ENCODE peak calls at places on chromosomes 12 and 14, in six cellular contexts. Z is fibroblast of lung; R is RWPE1; A is Kasumi-1; D is activated CD8-positive, alpha-beta memory T cell treated with anti-CD3 and anti-CD28 coated beads for 4 hours; L is upper lobe of right lung. C is an unnamed sample.

GRCh38 chr14:70658899-70659298 is 17.2 kb downstream of the TTC9 start:
- DNase-seq in Z (no peak), R (no peak), A (peak; percentile 88), D (no peak), L (no peak), C (no peak)

GRCh38 chr12:131734336-131735152 is 23.7 kb downstream of the SFSWAP start:
- DNase-seq in Z (no peak), R (no peak), A (no peak), D (no peak), L (no peak), C (no peak)

GRCh38 chr12:39272934-39273770 is 169.8 kb downstream of the KIF21A start:
- DNase-seq in Z (peak; percentile 41), R (peak; percentile 18), A (peak; percentile 42), D (no peak), L (no peak), C (no peak)

GRCh38 chr12:24778486-24779304 is 170.2 kb downstream of the BCAT1 start:
- DNase-seq in Z (peak; percentile 80), R (peak; percentile 5), A (peak; percentile 57), D (no peak), L (no peak), C (no peak)

GRCh38 chr12:89756638-89757321 is 48.1 kb upstream of the ATP2B1 start:
- DNase-seq in Z (peak; percentile 100), R (peak; percentile 91), A (peak; percentile 99), D (no peak), L (no peak), C (no peak)

GRCh38 chr12:69949324-69949723 is 124.3 kb downstream of the MYRFL start:
- DNase-seq in Z (no peak), R (no peak), A (no peak), D (no peak), L (no peak), C (no peak)

GRCh38 chr12:53467880-53468279 is 16.0 kb downstream of the PCBP2 start:
- DNase-seq in Z (no peak), R (no peak), A (no peak), D (no peak), L (peak; percentile 38), C (no peak)

GRCh38 chr12:28202374-28203130 is 12.3 kb downstream of the CCDC91 start:
- DNase-seq in Z (no peak), R (no peak), A (no peak), D (no peak), L (no peak), C (no peak)

GRCh38 chr14:29710015-29710414 is 217.6 kb downstream of the PRKD1 start:
- DNase-seq in Z (peak; percentile 40), R (no peak), A (no peak), D (no peak), L (no peak), C (no peak)

GRCh38 chr14:94640721-94641631 is 28.8 kb downstream of the SERPINA3 start:
- DNase-seq in Z (no peak), R (peak; percentile 44), A (no peak), D (no peak), L (no peak), C (no peak)

GRCh38 chr14:64196668-64197411 is 97.3 kb downstream of the ESR2 start:
- DNase-seq in Z (peak; percentile 39), R (no peak), A (no peak), D (no peak), L (peak; percentile 90), C (no peak)

GRCh38 chr12:57319678-57320469 is 68.9 kb upstream of the STAC3 start:
- DNase-seq in Z (no peak), R (no peak), A (no peak), D (no peak), L (no peak), C (no peak)

GRCh38 chr12:92362785-92363184 is 217.1 kb upstream of the BTG1 start:
- DNase-seq in Z (no peak), R (no peak), A (no peak), D (no peak), L (no peak), C (no peak)

C was measured in activated naive CD8-positive, alpha-beta T cell treated with anti-CD3 and anti-CD28 coated beads, Interleukin-2, amount 50 U/mL, for 16 hours.